ENCODE peak calls at places on chromosomes 5 and 9, in eight cellular contexts. W is NCI-H1417, A is small intestine, S is neuronal stem cell, F is Right ventricle myocardium superior, Z is body of pancreas, I is hippocampal formation, K is Panc1. Y is an unnamed sample.

GRCh38 chr9:15927131-15927530 is 374.3 kb downstream of the CCDC171 start:
- DNase-seq in Z (no peak), K (no peak), F (no peak), I (no peak), S (no peak), A (no peak), W (no peak), Y (no peak)

GRCh38 chr5:170168797-170169196 is 63.1 kb downstream of the FOXI1 start:
- DNase-seq in S (no peak), K (no peak), A (no peak), W (no peak), Z (no peak), I (no peak), F (no peak), Y (no peak)

GRCh38 chr5:155564541-155564940 is 551.0 kb downstream of the KIF4B start:
- DNase-seq in S (no peak), W (no peak), I (no peak), F (no peak), K (no peak), Z (no peak), A (no peak), Y (no peak)

GRCh38 chr9:37582548-37583157 is 6.5 kb upstream of the FBXO10 start:
- DNase-seq in I (peak; percentile 70), W (peak; percentile 32), A (peak; percentile 58), S (no peak), K (peak; percentile 67), F (no peak), Z (no peak), Y (no peak)

GRCh38 chr9:134340475-134341186 is 14.4 kb downstream of the RXRA start:
- DNase-seq in S (no peak), I (no peak), Z (peak; percentile 38), K (no peak), F (peak; percentile 76), W (no peak), A (no peak), Y (no peak)

GRCh38 chr5:77993799-77994318 is 217.7 kb upstream of the TBCA start:
- DNase-seq in I (peak; percentile 87), W (peak; percentile 80), A (no peak), Z (no peak), F (no peak), S (no peak), K (no peak), Y (peak; percentile 86)

GRCh38 chr5:115098041-115098702 is 71.5 kb downstream of the TRIM36 start:
- DNase-seq in Z (peak; percentile 52), K (peak; percentile 28), A (peak; percentile 60), S (peak; percentile 24), W (peak; percentile 29), F (no peak), I (peak; percentile 59), Y (peak; percentile 66)

GRCh38 chr9:135592625-135593024 is 31.1 kb downstream of the PAEP start:
- DNase-seq in A (no peak), Z (no peak), I (no peak), S (no peak), W (no peak), K (no peak), F (no peak), Y (no peak)